ENCODE peak calls at places on chromosomes 11 and 22, in nine cellular contexts. One of them, this sample, is unnamed.

GRCh38 chr11:15935370-15935769 is 421.0 kb downstream of the SOX6 start:
- DNase-seq in stimulated activated CD8-positive, alpha-beta memory T cell treated with anti-CD3 and anti-CD28 coated beads, Interleukin-4, amount 100 ng/mL, for 24 hours: no peak
- DNase-seq in mesothelial cell of epicardium: no peak
- DNase-seq in fibroblast of lung: no peak
- DNase-seq in cardiac muscle cell: no peak
- DNase-seq in T-cell: no peak
- DNase-seq in AG09309: no peak
- DNase-seq in activated T-helper 1 cell treated with anti-CD3 and anti-CD28 coated beads, Interleukin-12 subunit alpha, Interleukin-12 subunit beta, Interleukin-2, Interleukin-4 antibody, amounts not matched to agents 30 ng/mL and 10 ng/mL and 1 ng/mL, durations not matched to agents 14 hours and 24 hours and 36 hours: no peak
- DNase-seq in renal cortical epithelial cell: no peak
- DNase-seq in this sample: no peak

GRCh38 chr22:49503321-49503720 is 324.4 kb downstream of the BRD1 start:
- DNase-seq in T-cell: no peak
- DNase-seq in fibroblast of lung: no peak
- DNase-seq in cardiac muscle cell: no peak
- DNase-seq in stimulated activated CD8-positive, alpha-beta memory T cell treated with anti-CD3 and anti-CD28 coated beads, Interleukin-4, amount 100 ng/mL, for 24 hours: no peak
- DNase-seq in AG09309: no peak
- DNase-seq in renal cortical epithelial cell: no peak
- DNase-seq in mesothelial cell of epicardium: no peak
- DNase-seq in activated T-helper 1 cell treated with anti-CD3 and anti-CD28 coated beads, Interleukin-12 subunit alpha, Interleukin-12 subunit beta, Interleukin-2, Interleukin-4 antibody, amounts not matched to agents 30 ng/mL and 10 ng/mL and 1 ng/mL, durations not matched to agents 14 hours and 24 hours and 36 hours: no peak
- DNase-seq in this sample: no peak

GRCh38 chr11:78941226-78941851 is 366.7 kb upstream of the NARS2 start:
- DNase-seq in T-cell: no peak
- DNase-seq in renal cortical epithelial cell: no peak
- DNase-seq in cardiac muscle cell: no peak
- DNase-seq in fibroblast of lung: no peak
- DNase-seq in activated T-helper 1 cell treated with anti-CD3 and anti-CD28 coated beads, Interleukin-12 subunit alpha, Interleukin-12 subunit beta, Interleukin-2, Interleukin-4 antibody, amounts not matched to agents 30 ng/mL and 10 ng/mL and 1 ng/mL, durations not matched to agents 14 hours and 24 hours and 36 hours: no peak
- DNase-seq in stimulated activated CD8-positive, alpha-beta memory T cell treated with anti-CD3 and anti-CD28 coated beads, Interleukin-4, amount 100 ng/mL, for 24 hours: no peak
- DNase-seq in AG09309: no peak
- DNase-seq in mesothelial cell of epicardium: no peak
- DNase-seq in this sample: no peak

GRCh38 chr11:113896156-113896879 is 8.3 kb upstream of the HTR3B start:
- DNase-seq in renal cortical epithelial cell: no peak
- DNase-seq in fibroblast of lung: peak; percentile 6
- DNase-seq in AG09309: no peak
- DNase-seq in activated T-helper 1 cell treated with anti-CD3 and anti-CD28 coated beads, Interleukin-12 subunit alpha, Interleukin-12 subunit beta, Interleukin-2, Interleukin-4 antibody, amounts not matched to agents 30 ng/mL and 10 ng/mL and 1 ng/mL, durations not matched to agents 14 hours and 24 hours and 36 hours: no peak
- DNase-seq in mesothelial cell of epicardium: no peak
- DNase-seq in cardiac muscle cell: peak; percentile 50
- DNase-seq in stimulated activated CD8-positive, alpha-beta memory T cell treated with anti-CD3 and anti-CD28 coated beads, Interleukin-4, amount 100 ng/mL, for 24 hours: no peak
- DNase-seq in T-cell: peak; percentile 35
- DNase-seq in this sample: no peak

GRCh38 chr11:44858796-44859527 is 91.7 kb downstream of the TP53I11 start:
- DNase-seq in fibroblast of lung: no peak
- DNase-seq in stimulated activated CD8-positive, alpha-beta memory T cell treated with anti-CD3 and anti-CD28 coated beads, Interleukin-4, amount 100 ng/mL, for 24 hours: no peak
- DNase-seq in cardiac muscle cell: peak; percentile 48
- DNase-seq in AG09309: peak; percentile 14
- DNase-seq in T-cell: no peak
- DNase-seq in renal cortical epithelial cell: no peak
- DNase-seq in activated T-helper 1 cell treated with anti-CD3 and anti-CD28 coated beads, Interleukin-12 subunit alpha, Interleukin-12 subunit beta, Interleukin-2, Interleukin-4 antibody, amounts not matched to agents 30 ng/mL and 10 ng/mL and 1 ng/mL, durations not matched to agents 14 hours and 24 hours and 36 hours: no peak
- DNase-seq in mesothelial cell of epicardium: no peak
- DNase-seq in this sample: no peak

GRCh38 chr22:49181431-49181830 is 646.2 kb downstream of the BRD1 start:
- DNase-seq in fibroblast of lung: no peak
- DNase-seq in stimulated activated CD8-positive, alpha-beta memory T cell treated with anti-CD3 and anti-CD28 coated beads, Interleukin-4, amount 100 ng/mL, for 24 hours: no peak
- DNase-seq in AG09309: no peak
- DNase-seq in mesothelial cell of epicardium: no peak
- DNase-seq in renal cortical epithelial cell: no peak
- DNase-seq in activated T-helper 1 cell treated with anti-CD3 and anti-CD28 coated beads, Interleukin-12 subunit alpha, Interleukin-12 subunit beta, Interleukin-2, Interleukin-4 antibody, amounts not matched to agents 30 ng/mL and 10 ng/mL and 1 ng/mL, durations not matched to agents 14 hours and 24 hours and 36 hours: no peak
- DNase-seq in cardiac muscle cell: no peak
- DNase-seq in T-cell: no peak
- DNase-seq in this sample: no peak

GRCh38 chr11:12777208-12777874 is 103.1 kb downstream of the TEAD1 start:
- DNase-seq in mesothelial cell of epicardium: no peak
- DNase-seq in AG09309: no peak
- DNase-seq in fibroblast of lung: no peak
- DNase-seq in cardiac muscle cell: peak; percentile 54
- DNase-seq in T-cell: no peak
- DNase-seq in stimulated activated CD8-positive, alpha-beta memory T cell treated with anti-CD3 and anti-CD28 coated beads, Interleukin-4, amount 100 ng/mL, for 24 hours: no peak
- DNase-seq in activated T-helper 1 cell treated with anti-CD3 and anti-CD28 coated beads, Interleukin-12 subunit alpha, Interleukin-12 subunit beta, Interleukin-2, Interleukin-4 antibody, amounts not matched to agents 30 ng/mL and 10 ng/mL and 1 ng/mL, durations not matched to agents 14 hours and 24 hours and 36 hours: no peak
- DNase-seq in renal cortical epithelial cell: no peak
- DNase-seq in this sample: no peak

GRCh38 chr11:74397531-74398243 is 546 bp downstream of the PGM2L1 start:
- DNase-seq in AG09309: no peak
- DNase-seq in cardiac muscle cell: peak; percentile 18
- DNase-seq in stimulated activated CD8-positive, alpha-beta memory T cell treated with anti-CD3 and anti-CD28 coated beads, Interleukin-4, amount 100 ng/mL, for 24 hours: peak; percentile 5
- DNase-seq in fibroblast of lung: peak; percentile 52
- DNase-seq in T-cell: peak; percentile 29
- DNase-seq in mesothelial cell of epicardium: peak; percentile 47
- DNase-seq in renal cortical epithelial cell: peak; percentile 67
- DNase-seq in activated T-helper 1 cell treated with anti-CD3 and anti-CD28 coated beads, Interleukin-12 subunit alpha, Interleukin-12 subunit beta, Interleukin-2, Interleukin-4 antibody, amounts not matched to agents 30 ng/mL and 10 ng/mL and 1 ng/mL, durations not matched to agents 14 hours and 24 hours and 36 hours: peak; percentile 33
- DNase-seq in this sample: no peak

GRCh38 chr22:27879923-27880322 is 39.1 kb downstream of the PITPNB start:
- DNase-seq in activated T-helper 1 cell treated with anti-CD3 and anti-CD28 coated beads, Interleukin-12 subunit alpha, Interleukin-12 subunit beta, Interleukin-2, Interleukin-4 antibody, amounts not matched to agents 30 ng/mL and 10 ng/mL and 1 ng/mL, durations not matched to agents 14 hours and 24 hours and 36 hours: no peak
- DNase-seq in cardiac muscle cell: peak; percentile 68
- DNase-seq in renal cortical epithelial cell: peak; percentile 37
- DNase-seq in AG09309: no peak
- DNase-seq in stimulated activated CD8-positive, alpha-beta memory T cell treated with anti-CD3 and anti-CD28 coated beads, Interleukin-4, amount 100 ng/mL, for 24 hours: no peak
- DNase-seq in fibroblast of lung: peak; percentile 49
- DNase-seq in mesothelial cell of epicardium: no peak
- DNase-seq in T-cell: no peak
- DNase-seq in this sample: no peak

GRCh38 chr22:43057641-43058040 is 31.6 kb downstream of the TTLL1 start:
- DNase-seq in activated T-helper 1 cell treated with anti-CD3 and anti-CD28 coated beads, Interleukin-12 subunit alpha, Interleukin-12 subunit beta, Interleukin-2, Interleukin-4 antibody, amounts not matched to agents 30 ng/mL and 10 ng/mL and 1 ng/mL, durations not matched to agents 14 hours and 24 hours and 36 hours: no peak
- DNase-seq in cardiac muscle cell: no peak
- DNase-seq in AG09309: no peak
- DNase-seq in fibroblast of lung: no peak
- DNase-seq in renal cortical epithelial cell: no peak
- DNase-seq in T-cell: no peak
- DNase-seq in stimulated activated CD8-positive, alpha-beta memory T cell treated with anti-CD3 and anti-CD28 coated beads, Interleukin-4, amount 100 ng/mL, for 24 hours: no peak
- DNase-seq in mesothelial cell of epicardium: no peak
- DNase-seq in this sample: no peak

GRCh38 chr11:6619021-6619745 is at the start of gene TPP1:
- DNase-seq in renal cortical epithelial cell: peak; percentile 90
- DNase-seq in AG09309: peak; percentile 79
- DNase-seq in stimulated activated CD8-positive, alpha-beta memory T cell treated with anti-CD3 and anti-CD28 coated beads, Interleukin-4, amount 100 ng/mL, for 24 hours: peak; percentile 84
- DNase-seq in T-cell: peak; percentile 89
- DNase-seq in mesothelial cell of epicardium: peak; percentile 88
- DNase-seq in activated T-helper 1 cell treated with anti-CD3 and anti-CD28 coated beads, Interleukin-12 subunit alpha, Interleukin-12 subunit beta, Interleukin-2, Interleukin-4 antibody, amounts not matched to agents 30 ng/mL and 10 ng/mL and 1 ng/mL, durations not matched to agents 14 hours and 24 hours and 36 hours: peak; percentile 89
- DNase-seq in fibroblast of lung: peak; percentile 89
- DNase-seq in cardiac muscle cell: peak; percentile 95
- DNase-seq in this sample: peak; percentile 86

GRCh38 chr11:128290106-128290840 is 297.1 kb downstream of the ETS1 start:
- DNase-seq in AG09309: peak; percentile 84
- DNase-seq in stimulated activated CD8-positive, alpha-beta memory T cell treated with anti-CD3 and anti-CD28 coated beads, Interleukin-4, amount 100 ng/mL, for 24 hours: peak; percentile 45
- DNase-seq in activated T-helper 1 cell treated with anti-CD3 and anti-CD28 coated beads, Interleukin-12 subunit alpha, Interleukin-12 subunit beta, Interleukin-2, Interleukin-4 antibody, amounts not matched to agents 30 ng/mL and 10 ng/mL and 1 ng/mL, durations not matched to agents 14 hours and 24 hours and 36 hours: peak; percentile 76
- DNase-seq in renal cortical epithelial cell: peak; percentile 79
- DNase-seq in fibroblast of lung: peak; percentile 82
- DNase-seq in mesothelial cell of epicardium: peak; percentile 53
- DNase-seq in T-cell: peak; percentile 74
- DNase-seq in cardiac muscle cell: peak; percentile 87
- DNase-seq in this sample: peak; percentile 83

GRCh38 chr11:57640068-57640800 is 9.5 kb downstream of the YPEL4 start:
- DNase-seq in activated T-helper 1 cell treated with anti-CD3 and anti-CD28 coated beads, Interleukin-12 subunit alpha, Interleukin-12 subunit beta, Interleukin-2, Interleukin-4 antibody, amounts not matched to agents 30 ng/mL and 10 ng/mL and 1 ng/mL, durations not matched to agents 14 hours and 24 hours and 36 hours: no peak
- DNase-seq in fibroblast of lung: no peak
- DNase-seq in mesothelial cell of epicardium: no peak
- DNase-seq in AG09309: no peak
- DNase-seq in renal cortical epithelial cell: no peak
- DNase-seq in stimulated activated CD8-positive, alpha-beta memory T cell treated with anti-CD3 and anti-CD28 coated beads, Interleukin-4, amount 100 ng/mL, for 24 hours: no peak
- DNase-seq in cardiac muscle cell: no peak
- DNase-seq in T-cell: no peak
- DNase-seq in this sample: no peak

GRCh38 chr11:86869966-86870570 is 69.7 kb downstream of the PRSS23 start:
- DNase-seq in activated T-helper 1 cell treated with anti-CD3 and anti-CD28 coated beads, Interleukin-12 subunit alpha, Interleukin-12 subunit beta, Interleukin-2, Interleukin-4 antibody, amounts not matched to agents 30 ng/mL and 10 ng/mL and 1 ng/mL, durations not matched to agents 14 hours and 24 hours and 36 hours: peak; percentile 13
- DNase-seq in fibroblast of lung: peak; percentile 47
- DNase-seq in stimulated activated CD8-positive, alpha-beta memory T cell treated with anti-CD3 and anti-CD28 coated beads, Interleukin-4, amount 100 ng/mL, for 24 hours: peak; percentile 15
- DNase-seq in cardiac muscle cell: peak; percentile 78
- DNase-seq in mesothelial cell of epicardium: peak; percentile 66
- DNase-seq in AG09309: peak; percentile 28
- DNase-seq in T-cell: peak; percentile 24
- DNase-seq in renal cortical epithelial cell: peak; percentile 42
- DNase-seq in this sample: peak; percentile 9

GRCh38 chr22:45996241-45997076 is 19.5 kb upstream of the WNT7B start:
- DNase-seq in fibroblast of lung: peak; percentile 80
- DNase-seq in renal cortical epithelial cell: peak; percentile 76
- DNase-seq in AG09309: no peak
- DNase-seq in T-cell: peak; percentile 29
- DNase-seq in mesothelial cell of epicardium: no peak
- DNase-seq in stimulated activated CD8-positive, alpha-beta memory T cell treated with anti-CD3 and anti-CD28 coated beads, Interleukin-4, amount 100 ng/mL, for 24 hours: no peak
- DNase-seq in activated T-helper 1 cell treated with anti-CD3 and anti-CD28 coated beads, Interleukin-12 subunit alpha, Interleukin-12 subunit beta, Interleukin-2, Interleukin-4 antibody, amounts not matched to agents 30 ng/mL and 10 ng/mL and 1 ng/mL, durations not matched to agents 14 hours and 24 hours and 36 hours: no peak
- DNase-seq in cardiac muscle cell: peak; percentile 69
- DNase-seq in this sample: no peak

GRCh38 chr22:17734197-17734596 is 40.1 kb downstream of the BID start:
- DNase-seq in stimulated activated CD8-positive, alpha-beta memory T cell treated with anti-CD3 and anti-CD28 coated beads, Interleukin-4, amount 100 ng/mL, for 24 hours: no peak
- DNase-seq in cardiac muscle cell: peak; percentile 65
- DNase-seq in renal cortical epithelial cell: no peak
- DNase-seq in fibroblast of lung: peak; percentile 64
- DNase-seq in activated T-helper 1 cell treated with anti-CD3 and anti-CD28 coated beads, Interleukin-12 subunit alpha, Interleukin-12 subunit beta, Interleukin-2, Interleukin-4 antibody, amounts not matched to agents 30 ng/mL and 10 ng/mL and 1 ng/mL, durations not matched to agents 14 hours and 24 hours and 36 hours: peak; percentile 16
- DNase-seq in mesothelial cell of epicardium: no peak
- DNase-seq in T-cell: no peak
- DNase-seq in AG09309: peak; percentile 31
- DNase-seq in this sample: no peak

GRCh38 chr11:7882860-7883259 is 48.2 kb downstream of the OR10A6 start:
- DNase-seq in fibroblast of lung: no peak
- DNase-seq in stimulated activated CD8-positive, alpha-beta memory T cell treated with anti-CD3 and anti-CD28 coated beads, Interleukin-4, amount 100 ng/mL, for 24 hours: no peak
- DNase-seq in activated T-helper 1 cell treated with anti-CD3 and anti-CD28 coated beads, Interleukin-12 subunit alpha, Interleukin-12 subunit beta, Interleukin-2, Interleukin-4 antibody, amounts not matched to agents 30 ng/mL and 10 ng/mL and 1 ng/mL, durations not matched to agents 14 hours and 24 hours and 36 hours: no peak
- DNase-seq in T-cell: no peak
- DNase-seq in mesothelial cell of epicardium: no peak
- DNase-seq in renal cortical epithelial cell: no peak
- DNase-seq in AG09309: no peak
- DNase-seq in cardiac muscle cell: no peak
- DNase-seq in this sample: no peak

GRCh38 chr11:72226701-72227100 is 2.1 kb downstream of the INPPL1 start:
- DNase-seq in activated T-helper 1 cell treated with anti-CD3 and anti-CD28 coated beads, Interleukin-12 subunit alpha, Interleukin-12 subunit beta, Interleukin-2, Interleukin-4 antibody, amounts not matched to agents 30 ng/mL and 10 ng/mL and 1 ng/mL, durations not matched to agents 14 hours and 24 hours and 36 hours: no peak
- DNase-seq in fibroblast of lung: no peak
- DNase-seq in cardiac muscle cell: no peak
- DNase-seq in mesothelial cell of epicardium: no peak
- DNase-seq in renal cortical epithelial cell: no peak
- DNase-seq in T-cell: no peak
- DNase-seq in AG09309: no peak
- DNase-seq in stimulated activated CD8-positive, alpha-beta memory T cell treated with anti-CD3 and anti-CD28 coated beads, Interleukin-4, amount 100 ng/mL, for 24 hours: no peak
- DNase-seq in this sample: no peak

GRCh38 chr11:63882555-63883242 is 34.3 kb downstream of the RCOR2 start:
- DNase-seq in fibroblast of lung: peak; percentile 30
- DNase-seq in stimulated activated CD8-positive, alpha-beta memory T cell treated with anti-CD3 and anti-CD28 coated beads, Interleukin-4, amount 100 ng/mL, for 24 hours: no peak
- DNase-seq in activated T-helper 1 cell treated with anti-CD3 and anti-CD28 coated beads, Interleukin-12 subunit alpha, Interleukin-12 subunit beta, Interleukin-2, Interleukin-4 antibody, amounts not matched to agents 30 ng/mL and 10 ng/mL and 1 ng/mL, durations not matched to agents 14 hours and 24 hours and 36 hours: no peak
- DNase-seq in mesothelial cell of epicardium: no peak
- DNase-seq in T-cell: peak; percentile 48
- DNase-seq in cardiac muscle cell: no peak
- DNase-seq in renal cortical epithelial cell: peak; percentile 38
- DNase-seq in AG09309: no peak
- DNase-seq in this sample: no peak

GRCh38 chr11:75867778-75868374 is 52.9 kb downstream of the UVRAG start:
- DNase-seq in AG09309: peak; percentile 16
- DNase-seq in stimulated activated CD8-positive, alpha-beta memory T cell treated with anti-CD3 and anti-CD28 coated beads, Interleukin-4, amount 100 ng/mL, for 24 hours: no peak
- DNase-seq in activated T-helper 1 cell treated with anti-CD3 and anti-CD28 coated beads, Interleukin-12 subunit alpha, Interleukin-12 subunit beta, Interleukin-2, Interleukin-4 antibody, amounts not matched to agents 30 ng/mL and 10 ng/mL and 1 ng/mL, durations not matched to agents 14 hours and 24 hours and 36 hours: peak; percentile 24
- DNase-seq in fibroblast of lung: peak; percentile 32
- DNase-seq in cardiac muscle cell: peak; percentile 70
- DNase-seq in renal cortical epithelial cell: peak; percentile 46
- DNase-seq in mesothelial cell of epicardium: no peak
- DNase-seq in T-cell: peak; percentile 53
- DNase-seq in this sample: no peak

GRCh38 chr11:9493492-9493891 is 32.7 kb downstream of the ZNF143 start:
- DNase-seq in T-cell: no peak
- DNase-seq in stimulated activated CD8-positive, alpha-beta memory T cell treated with anti-CD3 and anti-CD28 coated beads, Interleukin-4, amount 100 ng/mL, for 24 hours: no peak
- DNase-seq in activated T-helper 1 cell treated with anti-CD3 and anti-CD28 coated beads, Interleukin-12 subunit alpha, Interleukin-12 subunit beta, Interleukin-2, Interleukin-4 antibody, amounts not matched to agents 30 ng/mL and 10 ng/mL and 1 ng/mL, durations not matched to agents 14 hours and 24 hours and 36 hours: no peak
- DNase-seq in renal cortical epithelial cell: no peak
- DNase-seq in cardiac muscle cell: no peak
- DNase-seq in mesothelial cell of epicardium: no peak
- DNase-seq in AG09309: no peak
- DNase-seq in fibroblast of lung: no peak
- DNase-seq in this sample: no peak

GRCh38 chr11:9990221-9990973 is 303.6 kb downstream of the SBF2 start:
- DNase-seq in renal cortical epithelial cell: no peak
- DNase-seq in fibroblast of lung: peak; percentile 8
- DNase-seq in T-cell: no peak
- DNase-seq in AG09309: no peak
- DNase-seq in cardiac muscle cell: peak; percentile 23
- DNase-seq in mesothelial cell of epicardium: no peak
- DNase-seq in stimulated activated CD8-positive, alpha-beta memory T cell treated with anti-CD3 and anti-CD28 coated beads, Interleukin-4, amount 100 ng/mL, for 24 hours: no peak
- DNase-seq in activated T-helper 1 cell treated with anti-CD3 and anti-CD28 coated beads, Interleukin-12 subunit alpha, Interleukin-12 subunit beta, Interleukin-2, Interleukin-4 antibody, amounts not matched to agents 30 ng/mL and 10 ng/mL and 1 ng/mL, durations not matched to agents 14 hours and 24 hours and 36 hours: no peak
- DNase-seq in this sample: no peak

GRCh38 chr22:37911697-37912096 is 5.6 kb downstream of the MICALL1 start:
- DNase-seq in fibroblast of lung: no peak
- DNase-seq in cardiac muscle cell: no peak
- DNase-seq in stimulated activated CD8-positive, alpha-beta memory T cell treated with anti-CD3 and anti-CD28 coated beads, Interleukin-4, amount 100 ng/mL, for 24 hours: no peak
- DNase-seq in renal cortical epithelial cell: no peak
- DNase-seq in AG09309: no peak
- DNase-seq in activated T-helper 1 cell treated with anti-CD3 and anti-CD28 coated beads, Interleukin-12 subunit alpha, Interleukin-12 subunit beta, Interleukin-2, Interleukin-4 antibody, amounts not matched to agents 30 ng/mL and 10 ng/mL and 1 ng/mL, durations not matched to agents 14 hours and 24 hours and 36 hours: no peak
- DNase-seq in T-cell: no peak
- DNase-seq in mesothelial cell of epicardium: no peak
- DNase-seq in this sample: no peak

GRCh38 chr11:47986219-47986618 is 5.9 kb downstream of the PTPRJ start:
- DNase-seq in renal cortical epithelial cell: no peak
- DNase-seq in stimulated activated CD8-positive, alpha-beta memory T cell treated with anti-CD3 and anti-CD28 coated beads, Interleukin-4, amount 100 ng/mL, for 24 hours: no peak
- DNase-seq in fibroblast of lung: no peak
- DNase-seq in mesothelial cell of epicardium: no peak
- DNase-seq in T-cell: no peak
- DNase-seq in AG09309: no peak
- DNase-seq in activated T-helper 1 cell treated with anti-CD3 and anti-CD28 coated beads, Interleukin-12 subunit alpha, Interleukin-12 subunit beta, Interleukin-2, Interleukin-4 antibody, amounts not matched to agents 30 ng/mL and 10 ng/mL and 1 ng/mL, durations not matched to agents 14 hours and 24 hours and 36 hours: no peak
- DNase-seq in cardiac muscle cell: no peak
- DNase-seq in this sample: no peak

GRCh38 chr11:68312117-68312779 is at the start of gene LRP5:
- DNase-seq in fibroblast of lung: peak; percentile 30
- DNase-seq in AG09309: no peak
- DNase-seq in activated T-helper 1 cell treated with anti-CD3 and anti-CD28 coated beads, Interleukin-12 subunit alpha, Interleukin-12 subunit beta, Interleukin-2, Interleukin-4 antibody, amounts not matched to agents 30 ng/mL and 10 ng/mL and 1 ng/mL, durations not matched to agents 14 hours and 24 hours and 36 hours: no peak
- DNase-seq in renal cortical epithelial cell: no peak
- DNase-seq in T-cell: no peak
- DNase-seq in mesothelial cell of epicardium: peak; percentile 48
- DNase-seq in cardiac muscle cell: peak; percentile 45
- DNase-seq in stimulated activated CD8-positive, alpha-beta memory T cell treated with anti-CD3 and anti-CD28 coated beads, Interleukin-4, amount 100 ng/mL, for 24 hours: no peak
- DNase-seq in this sample: no peak

GRCh38 chr22:38820021-38820420 is 23.8 kb downstream of the NPTXR start:
- DNase-seq in stimulated activated CD8-positive, alpha-beta memory T cell treated with anti-CD3 and anti-CD28 coated beads, Interleukin-4, amount 100 ng/mL, for 24 hours: no peak
- DNase-seq in T-cell: no peak
- DNase-seq in renal cortical epithelial cell: no peak
- DNase-seq in fibroblast of lung: no peak
- DNase-seq in cardiac muscle cell: no peak
- DNase-seq in mesothelial cell of epicardium: no peak
- DNase-seq in AG09309: no peak
- DNase-seq in activated T-helper 1 cell treated with anti-CD3 and anti-CD28 coated beads, Interleukin-12 subunit alpha, Interleukin-12 subunit beta, Interleukin-2, Interleukin-4 antibody, amounts not matched to agents 30 ng/mL and 10 ng/mL and 1 ng/mL, durations not matched to agents 14 hours and 24 hours and 36 hours: no peak
- DNase-seq in this sample: no peak

GRCh38 chr11:64406221-64406946 is 47.4 kb downstream of the RPS6KA4 start:
- DNase-seq in renal cortical epithelial cell: no peak
- DNase-seq in mesothelial cell of epicardium: peak; percentile 46
- DNase-seq in T-cell: no peak
- DNase-seq in stimulated activated CD8-positive, alpha-beta memory T cell treated with anti-CD3 and anti-CD28 coated beads, Interleukin-4, amount 100 ng/mL, for 24 hours: no peak
- DNase-seq in activated T-helper 1 cell treated with anti-CD3 and anti-CD28 coated beads, Interleukin-12 subunit alpha, Interleukin-12 subunit beta, Interleukin-2, Interleukin-4 antibody, amounts not matched to agents 30 ng/mL and 10 ng/mL and 1 ng/mL, durations not matched to agents 14 hours and 24 hours and 36 hours: no peak
- DNase-seq in AG09309: no peak
- DNase-seq in cardiac muscle cell: peak; percentile 57
- DNase-seq in fibroblast of lung: no peak
- DNase-seq in this sample: no peak

GRCh38 chr11:76805206-76805913 is 22.2 kb downstream of the TSKU start:
- DNase-seq in T-cell: peak; percentile 35
- DNase-seq in stimulated activated CD8-positive, alpha-beta memory T cell treated with anti-CD3 and anti-CD28 coated beads, Interleukin-4, amount 100 ng/mL, for 24 hours: no peak
- DNase-seq in fibroblast of lung: peak; percentile 22
- DNase-seq in activated T-helper 1 cell treated with anti-CD3 and anti-CD28 coated beads, Interleukin-12 subunit alpha, Interleukin-12 subunit beta, Interleukin-2, Interleukin-4 antibody, amounts not matched to agents 30 ng/mL and 10 ng/mL and 1 ng/mL, durations not matched to agents 14 hours and 24 hours and 36 hours: peak; percentile 44
- DNase-seq in AG09309: no peak
- DNase-seq in mesothelial cell of epicardium: peak; percentile 27
- DNase-seq in cardiac muscle cell: peak; percentile 39
- DNase-seq in renal cortical epithelial cell: no peak
- DNase-seq in this sample: no peak

GRCh38 chr11:74641905-74642304 is 49.5 kb downstream of the POLD3 start:
- DNase-seq in fibroblast of lung: no peak
- DNase-seq in stimulated activated CD8-positive, alpha-beta memory T cell treated with anti-CD3 and anti-CD28 coated beads, Interleukin-4, amount 100 ng/mL, for 24 hours: no peak
- DNase-seq in AG09309: peak; percentile 40
- DNase-seq in activated T-helper 1 cell treated with anti-CD3 and anti-CD28 coated beads, Interleukin-12 subunit alpha, Interleukin-12 subunit beta, Interleukin-2, Interleukin-4 antibody, amounts not matched to agents 30 ng/mL and 10 ng/mL and 1 ng/mL, durations not matched to agents 14 hours and 24 hours and 36 hours: no peak
- DNase-seq in renal cortical epithelial cell: no peak
- DNase-seq in cardiac muscle cell: peak; percentile 16
- DNase-seq in mesothelial cell of epicardium: no peak
- DNase-seq in T-cell: no peak
- DNase-seq in this sample: no peak

GRCh38 chr11:129704831-129705230 is 110.8 kb upstream of the TMEM45B start:
- DNase-seq in mesothelial cell of epicardium: no peak
- DNase-seq in renal cortical epithelial cell: no peak
- DNase-seq in T-cell: no peak
- DNase-seq in AG09309: no peak
- DNase-seq in cardiac muscle cell: no peak
- DNase-seq in fibroblast of lung: no peak
- DNase-seq in activated T-helper 1 cell treated with anti-CD3 and anti-CD28 coated beads, Interleukin-12 subunit alpha, Interleukin-12 subunit beta, Interleukin-2, Interleukin-4 antibody, amounts not matched to agents 30 ng/mL and 10 ng/mL and 1 ng/mL, durations not matched to agents 14 hours and 24 hours and 36 hours: no peak
- DNase-seq in stimulated activated CD8-positive, alpha-beta memory T cell treated with anti-CD3 and anti-CD28 coated beads, Interleukin-4, amount 100 ng/mL, for 24 hours: no peak
- DNase-seq in this sample: no peak

GRCh38 chr11:117970400-117971024 is 15.7 kb upstream of the IL10RA start:
- DNase-seq in cardiac muscle cell: peak; percentile 51
- DNase-seq in activated T-helper 1 cell treated with anti-CD3 and anti-CD28 coated beads, Interleukin-12 subunit alpha, Interleukin-12 subunit beta, Interleukin-2, Interleukin-4 antibody, amounts not matched to agents 30 ng/mL and 10 ng/mL and 1 ng/mL, durations not matched to agents 14 hours and 24 hours and 36 hours: peak; percentile 43
- DNase-seq in fibroblast of lung: no peak
- DNase-seq in AG09309: no peak
- DNase-seq in mesothelial cell of epicardium: no peak
- DNase-seq in renal cortical epithelial cell: peak; percentile 73
- DNase-seq in stimulated activated CD8-positive, alpha-beta memory T cell treated with anti-CD3 and anti-CD28 coated beads, Interleukin-4, amount 100 ng/mL, for 24 hours: no peak
- DNase-seq in T-cell: no peak
- DNase-seq in this sample: no peak